ENCODE peak calls at places on chromosomes 13 and 19, in six cellular contexts. N is right atrium auricular region, T is PC-9, X is osteoblast, M is colonic mucosa, Z is ascending aorta. F is an unnamed sample.

GRCh38 chr13:94667190-94667589 is 45.2 kb downstream of the SOX21 start:
- DNase-seq in N (no peak), T (no peak), X (no peak), M (no peak), Z (no peak), F (no peak)

GRCh38 chr19:13748169-13748884 is 16.0 kb upstream of the MRI1 start:
- DNase-seq in N (peak; percentile 63), T (no peak), X (peak; percentile 82), M (peak; percentile 50), Z (no peak), F (peak; percentile 14)

GRCh38 chr19:46787331-46788100 is 878 bp downstream of the SLC1A5 start:
- DNase-seq in N (peak; percentile 69), T (peak; percentile 58), X (peak; percentile 89), M (peak; percentile 75), Z (no peak), F (no peak)

GRCh38 chr19:9205506-9206113 is 13.8 kb downstream of the OR7D4 start:
- DNase-seq in N (peak; percentile 73), T (peak; percentile 64), X (no peak), M (peak; percentile 52), Z (peak; percentile 16), F (no peak)

GRCh38 chr13:78586706-78587105 is 16.6 kb downstream of the POU4F1 start:
- DNase-seq in N (no peak), T (no peak), X (no peak), M (no peak), Z (no peak), F (no peak)

GRCh38 chr19:33758541-33759013 is 38.1 kb upstream of the KCTD15 start:
- DNase-seq in N (no peak), T (no peak), X (peak; percentile 68), M (no peak), Z (no peak), F (no peak)

GRCh38 chr19:46125447-46125846 is 959 bp upstream of the IGFL3 start:
- DNase-seq in N (no peak), T (no peak), X (no peak), M (no peak), Z (no peak), F (no peak)

GRCh38 chr13:105442941-105443340 is 1092.5 kb downstream of the EFNB2 start:
- DNase-seq in N (no peak), T (peak; percentile 28), X (peak; percentile 82), M (no peak), Z (no peak), F (peak; percentile 99)

GRCh38 chr19:46023311-46023779 is 492 bp upstream of the PGLYRP1 start:
- DNase-seq in N (no peak), T (no peak), X (no peak), M (no peak), Z (no peak), F (no peak)

GRCh38 chr19:33064117-33064777 is 441 bp downstream of the RHPN2 start:
- DNase-seq in N (no peak), T (peak; percentile 61), X (peak; percentile 81), M (peak; percentile 56), Z (no peak), F (no peak)

GRCh38 chr19:47274891-47275865 is 493 bp downstream of the INAFM1 start:
- DNase-seq in N (peak; percentile 65), T (no peak), X (peak; percentile 87), M (no peak), Z (no peak), F (no peak)

GRCh38 chr13:28707629-28708427 is 10.9 kb downstream of the SLC46A3 start:
- DNase-seq in N (no peak), T (no peak), X (no peak), M (no peak), Z (no peak), F (peak; percentile 75)

GRCh38 chr13:33869005-33869404 is 51.1 kb downstream of the RFC3 start:
- DNase-seq in N (no peak), T (no peak), X (no peak), M (no peak), Z (no peak), F (no peak)

GRCh38 chr19:46076951-46077814 is 36.4 kb upstream of the IGFL4 start:
- DNase-seq in N (no peak), T (peak; percentile 73), X (peak; percentile 82), M (peak; percentile 68), Z (no peak), F (no peak)

GRCh38 chr19:51185868-51186215 is 39.0 kb upstream of the CD33 start:
- DNase-seq in N (no peak), T (no peak), X (no peak), M (no peak), Z (no peak), F (no peak)

GRCh38 chr13:80508031-80508430 is 167.1 kb upstream of the SPRY2 start:
- DNase-seq in N (no peak), T (no peak), X (no peak), M (no peak), Z (no peak), F (no peak)

GRCh38 chr13:91211548-91211947 is 135.9 kb upstream of the MIR17HG start:
- DNase-seq in N (no peak), T (no peak), X (no peak), M (no peak), Z (no peak), F (no peak)

GRCh38 chr13:46810440-46810839 is 13.5 kb upstream of the ESD start:
- DNase-seq in N (no peak), T (no peak), X (peak; percentile 55), M (no peak), Z (no peak), F (no peak)

GRCh38 chr13:33441015-33441414 is 155.5 kb upstream of the STARD13 start:
- DNase-seq in N (no peak), T (peak; percentile 7), X (peak; percentile 71), M (peak; percentile 43), Z (no peak), F (peak; percentile 11)

GRCh38 chr19:38684078-38684861 is 36.8 kb downstream of the ACTN4 start:
- DNase-seq in N (peak; percentile 89), T (peak; percentile 93), X (peak; percentile 93), M (peak; percentile 89), Z (peak; percentile 59), F (peak; percentile 95)

GRCh38 chr13:62512194-62513141 is 1096.8 kb upstream of the PCDH20 start:
- DNase-seq in N (no peak), T (peak; percentile 10), X (peak; percentile 26), M (peak; percentile 18), Z (no peak), F (peak; percentile 7)

GRCh38 chr13:73767747-73768315 is 366.4 kb downstream of the KLF12 start:
- DNase-seq in N (no peak), T (no peak), X (no peak), M (peak; percentile 44), Z (no peak), F (no peak)

GRCh38 chr19:17605761-17606745 is 50.6 kb downstream of the COLGALT1 start:
- DNase-seq in N (peak; percentile 66), T (peak; percentile 85), X (peak; percentile 97), M (peak; percentile 70), Z (peak; percentile 29), F (peak; percentile 73)
- TF ChIP-seq CTCF in N (no peak), T (peak; percentile 69), X (peak; percentile 41), M (peak; percentile 16), Z (peak; percentile 80), F (peak; percentile 83)

DNA sequence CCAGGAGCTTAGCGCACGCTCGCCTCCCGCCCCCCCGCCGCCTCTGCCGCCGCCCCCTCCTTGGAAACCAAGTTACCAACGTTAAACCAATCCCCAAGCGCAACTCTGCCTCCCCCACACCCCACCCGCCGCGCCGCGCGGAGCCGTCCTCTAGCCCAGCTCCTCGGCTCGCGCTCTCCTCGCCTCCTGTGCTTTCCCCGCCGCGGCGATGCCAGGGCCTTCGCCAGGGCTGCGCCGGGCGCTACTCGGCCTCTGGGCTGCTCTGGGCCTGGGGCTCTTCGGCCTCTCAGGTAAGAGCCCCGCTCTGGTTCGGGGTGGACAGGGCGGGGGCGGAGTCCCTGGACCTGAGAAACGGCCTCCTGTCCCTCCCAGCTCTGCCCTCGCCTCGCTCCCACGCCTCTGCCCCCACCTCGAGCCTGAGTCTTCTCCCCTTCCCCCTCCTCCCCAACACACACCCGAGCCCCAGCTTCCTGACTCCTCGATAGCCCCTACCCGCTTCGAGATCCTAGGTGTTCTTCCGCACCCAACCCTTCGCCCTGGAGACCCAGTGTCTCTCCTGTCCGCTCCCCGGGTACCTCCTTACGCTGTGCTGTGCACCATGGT is at the start of gene ICAM5:
- DNase-seq in N (no peak), T (peak; percentile 52), X (peak; percentile 92), M (no peak), Z (no peak), F (no peak)
- H3K4me1 ChIP-seq in N (no peaks in the 10 kb centered on the region), T (peaks cover 17% of the 10 kb centered on the region), X (peaks cover 15% of the 10 kb centered on the region), M (peaks cover 41% of the 10 kb centered on the region), Z (peaks cover 34% of the 10 kb centered on the region), F (peaks cover 17% of the 10 kb centered on the region)

DNA sequence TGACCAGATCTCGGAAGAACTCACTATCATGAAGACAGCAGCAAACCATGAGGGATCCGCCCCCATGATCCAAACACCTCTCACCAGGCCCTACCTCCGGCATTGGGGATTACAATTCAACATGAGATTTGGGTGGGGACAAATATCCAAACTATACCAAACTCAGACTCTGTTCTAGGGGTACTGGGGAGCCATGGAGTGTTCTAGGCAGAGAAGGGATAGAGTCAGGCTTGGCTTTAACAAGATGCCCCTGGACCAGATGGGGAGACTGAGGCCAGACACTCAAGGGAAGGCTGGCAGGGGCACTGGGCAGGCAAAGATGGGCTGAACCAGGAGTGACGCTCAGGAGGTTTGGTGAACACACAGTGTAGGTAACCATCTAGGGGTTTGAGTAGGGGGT is 11.9 kb upstream of the SCN1B start:
- DNase-seq in N (no peak), T (no peak), X (no peak), M (no peak), Z (no peak), F (no peak)
- H3K27ac ChIP-seq in N (no peak overlapping the region), T (no peak overlapping the region), X (no peak overlapping the region), M (no peak overlapping the region), Z (no peak overlapping the region), F (no peak overlapping the region)

GRCh38 chr19:57653689-57654088 is 15.0 kb upstream of the ZSCAN4 start:
- DNase-seq in N (no peak), T (no peak), X (no peak), M (no peak), Z (no peak), F (no peak)

GRCh38 chr19:57648336-57649003 is 15.5 kb downstream of the ZNF211 start:
- DNase-seq in N (no peak), T (no peak), X (no peak), M (no peak), Z (no peak), F (no peak)

GRCh38 chr19:57656346-57656745 is 12.4 kb upstream of the ZSCAN4 start:
- DNase-seq in N (no peak), T (no peak), X (no peak), M (no peak), Z (no peak), F (no peak)

GRCh38 chr19:57655443-57655842 is 13.3 kb upstream of the ZSCAN4 start:
- DNase-seq in N (no peak), T (no peak), X (no peak), M (no peak), Z (no peak), F (no peak)

GRCh38 chr19:57651654-57651996 is 17.1 kb upstream of the ZSCAN4 start:
- DNase-seq in N (no peak), T (no peak), X (no peak), M (no peak), Z (no peak), F (no peak)
- TF ChIP-seq CTCF in N (no peak), T (no peak), X (no peak), M (no peak), Z (no peak), F (peak; percentile 39)